ENCODE peak calls at places on chromosomes 4 and X, in ten cellular contexts. Z is suprapubic skin, G is stomach, U is HCT116, A is right lobe of liver, V is heart left ventricle, B is A549, Q is K562, M is transverse colon, J is esophagus squamous epithelium. F is an unnamed sample.

GRCh38 chr4:125432078-125432477 is 117.3 kb downstream of the FAT4 start:
- DNase-seq in M (no peak), J (no peak), Z (no peak), G (no peak), Q (no peak), V (peak; percentile 27), U (peak; percentile 1), A (no peak), B (peak; percentile 9), F (peak; percentile 4)

GRCh38 chr4:182014989-182015388 is 228.2 kb upstream of the TENM3 start:
- DNase-seq in J (no peak), G (no peak), M (no peak), A (no peak), U (no peak), B (no peak), Q (no peak), Z (no peak), V (no peak), F (no peak)

GRCh38 chr4:25051534-25051933 is 20.8 kb upstream of the LGI2 start:
- DNase-seq in Z (no peak), J (no peak), V (no peak), B (no peak), G (no peak), U (no peak), Q (no peak), M (no peak), A (no peak), F (peak; percentile 19)

GRCh38 chrX:42678133-42678532 is 99.8 kb downstream of the PPP1R2C start:
- DNase-seq in V (no peak), B (peak; percentile 1), M (no peak), G (peak; percentile 46), Z (no peak), U (no peak), Q (no peak), J (no peak), A (no peak), F (no peak)

GRCh38 chrX:129642641-129643040 is 12.1 kb downstream of the APLN start:
- DNase-seq in V (no peak), A (no peak), U (no peak), Z (no peak), M (no peak), G (no peak), Q (no peak), J (no peak), B (no peak), F (no peak)

GRCh38 chr4:46258436-46258835 is 131.5 kb downstream of the GABRA2 start:
- DNase-seq in Z (no peak), V (no peak), M (no peak), B (no peak), G (no peak), J (no peak), Q (no peak), U (no peak), A (no peak), F (no peak)

GRCh38 chrX:68827848-68828562 is 816 bp upstream of the EFNB1 start:
- DNase-seq in M (peak; percentile 88), B (peak; percentile 79), J (peak; percentile 21), U (peak; percentile 59), G (peak; percentile 86), A (peak; percentile 87), Q (peak; percentile 69), Z (peak; percentile 85), V (peak; percentile 80), F (peak; percentile 77)

GRCh38 chr4:144709793-144710525 is 64.0 kb downstream of the HHIP start:
- DNase-seq in Q (no peak), M (peak; percentile 23), B (peak; percentile 44), A (no peak), J (no peak), U (peak; percentile 81), G (no peak), V (no peak), Z (no peak), F (no peak)

GRCh38 chrX:97027384-97027922 is 143.7 kb downstream of the RPA4 start:
- DNase-seq in B (peak; percentile 4), Q (no peak), Z (no peak), A (no peak), U (no peak), M (no peak), V (no peak), G (no peak), J (no peak), F (no peak)

GRCh38 chr4:56743550-56743949 is 62.5 kb upstream of the HOPX start:
- DNase-seq in B (no peak), Q (no peak), V (no peak), A (no peak), U (no peak), Z (no peak), M (peak; percentile 22), J (no peak), G (no peak), F (no peak)

DNA sequence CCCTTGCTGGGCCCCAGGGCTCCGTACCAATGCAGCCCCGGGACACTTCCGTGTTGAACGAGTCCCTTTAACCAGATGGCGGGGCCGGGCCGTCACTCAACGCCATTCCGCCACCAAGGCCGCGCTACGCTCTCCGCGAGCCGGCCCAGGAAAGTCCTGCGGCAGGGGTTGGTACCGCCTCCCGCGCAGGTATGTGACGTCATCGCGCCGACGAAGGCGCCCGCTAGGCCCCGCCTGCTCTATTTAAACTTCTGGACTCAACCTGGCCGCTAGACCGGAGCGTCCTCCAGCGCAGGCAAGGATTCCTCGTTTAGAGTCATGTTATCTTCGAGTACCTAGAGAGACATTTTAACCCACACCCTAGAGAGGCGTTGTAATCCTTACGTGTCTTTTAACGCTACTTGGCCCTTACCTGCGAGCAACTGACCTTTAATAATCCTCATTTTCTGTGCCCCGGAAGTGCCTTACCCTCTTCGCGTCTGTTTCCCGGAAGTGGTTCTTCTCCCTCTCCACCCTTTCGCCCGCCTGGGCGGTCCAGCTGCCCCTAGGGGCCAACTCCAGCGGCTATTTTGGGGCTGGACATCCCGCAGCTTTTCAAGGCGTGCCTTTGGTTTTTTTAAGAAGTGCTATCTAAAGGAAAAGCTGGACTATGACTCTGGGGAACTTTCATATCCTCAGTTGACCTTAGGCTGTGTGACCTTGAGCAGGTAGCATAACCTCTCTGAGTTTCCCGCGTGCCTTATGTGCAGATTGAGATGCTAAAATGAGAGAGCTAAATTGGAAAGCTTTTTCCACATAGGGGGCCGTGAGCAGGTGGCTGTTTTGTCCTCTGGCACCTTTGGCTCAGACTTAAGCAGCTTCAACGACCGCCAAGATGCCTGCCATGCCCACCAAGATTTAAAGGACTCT is at the start of gene PNPLA4:
- DNase-seq in J (peak; percentile 46), U (peak; percentile 72), V (peak; percentile 81), A (peak; percentile 95), Q (peak; percentile 85), G (peak; percentile 93), Z (peak; percentile 82), M (peak; percentile 93), B (peak; percentile 87), F (peak; percentile 91)
- TF ChIP-seq CTCF in J (no peak), U (no peak), V (no peak), A (peak; percentile 18), Q (peak; percentile 53), G (no peak), Z (no peak), M (peak; percentile 31), B (peak; percentile 8), F (no peak)

GRCh38 chrX:17552251-17552650 is 177.3 kb downstream of the NHS start:
- DNase-seq in Z (no peak), J (no peak), G (no peak), V (no peak), Q (no peak), M (no peak), U (no peak), A (no peak), B (no peak), F (no peak)

GRCh38 chrX:17553451-17553850 is 178.5 kb downstream of the NHS start:
- DNase-seq in Q (no peak), J (no peak), V (no peak), Z (no peak), M (peak; percentile 20), G (peak; percentile 54), A (no peak), U (no peak), B (peak; percentile 14), F (no peak)

GRCh38 chrX:17549005-17549685 is 174.1 kb downstream of the NHS start:
- DNase-seq in V (no peak), G (no peak), B (no peak), A (no peak), M (no peak), U (no peak), Q (no peak), Z (no peak), J (no peak), F (no peak)

GRCh38 chrX:17550011-17550410 is 175.0 kb downstream of the NHS start:
- DNase-seq in B (no peak), U (no peak), Z (no peak), G (no peak), V (no peak), Q (no peak), A (no peak), M (no peak), J (no peak), F (no peak)

GRCh38 chrX:17553961-17554482 is 179.0 kb downstream of the NHS start:
- DNase-seq in M (no peak), B (no peak), Q (no peak), U (no peak), G (no peak), Z (no peak), V (no peak), A (no peak), J (no peak), F (no peak)
- H3K4me3 ChIP-seq in M (no peak overlapping the region), B (no peak overlapping the region), Q (no peak overlapping the region), U (no peak overlapping the region), G (no peak overlapping the region), Z (no peak overlapping the region), V (no peak overlapping the region), A (no peak overlapping the region), J (no peak overlapping the region), F (no peak overlapping the region)

DNA sequence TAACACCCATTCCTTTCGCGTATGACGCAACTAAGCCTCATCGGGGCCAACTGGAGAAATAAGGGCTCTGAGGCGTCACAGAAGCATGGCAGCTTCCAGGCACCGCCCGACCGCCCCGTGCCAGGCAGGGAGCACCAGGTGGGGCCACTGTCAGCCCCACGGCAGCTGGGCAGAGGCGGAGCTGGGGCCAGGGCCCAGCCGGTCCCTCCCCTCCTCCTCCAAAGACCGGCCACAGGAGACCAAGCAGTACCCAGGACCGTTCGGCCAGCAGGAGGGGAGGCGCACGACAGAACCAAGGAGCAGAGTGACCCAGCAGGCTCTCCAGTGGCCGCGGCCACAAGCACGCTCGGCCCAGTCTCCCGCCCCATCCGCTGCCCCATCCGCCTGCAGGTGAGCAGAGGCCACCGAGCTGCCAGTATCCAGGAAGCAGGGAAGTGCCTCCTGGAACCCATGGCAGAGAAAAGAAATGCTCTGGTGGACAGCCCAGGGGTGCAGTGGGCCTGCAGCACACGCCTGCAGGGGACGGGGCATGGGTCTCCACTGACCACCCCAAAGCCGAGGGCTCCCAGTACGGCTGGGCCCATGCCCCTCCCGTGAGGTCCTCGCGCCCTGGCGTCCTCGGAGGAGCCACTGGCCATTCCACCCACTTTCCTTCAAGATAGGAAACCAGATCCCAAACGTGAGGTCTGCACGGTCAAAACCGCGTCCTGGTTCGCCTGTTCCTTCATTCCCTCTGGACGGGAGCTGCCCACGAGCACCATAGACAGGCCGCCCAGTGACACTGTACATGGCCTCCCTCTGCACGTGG is 9.6 kb downstream of the CTBP1 start:
- DNase-seq in Z (peak; percentile 69), M (peak; percentile 7), U (no peak), G (no peak), V (peak; percentile 14), Q (no peak), B (no peak), J (no peak), A (peak; percentile 48), F (no peak)
- TF ChIP-seq POLR2A in Z (no peak), M (no peak), U (no peak), G (no peak), V (no peak), Q (no peak), B (no peak), J (no peak), A (no peak), F (no peak)

GRCh38 chrX:134246282-134246681 is 9.3 kb downstream of the CCDC160 start:
- DNase-seq in U (no peak), Q (no peak), M (no peak), A (no peak), J (no peak), G (no peak), Z (no peak), V (no peak), B (no peak), F (peak; percentile 41)
- TF ChIP-seq CTCF in U (peak; percentile 2), Q (peak; percentile 7), M (no peak), A (no peak), J (no peak), G (no peak), Z (no peak), V (no peak), B (peak; percentile 10), F (peak; percentile 3)

F was measured in NB4.